ENCODE peak calls at places on chromosome 1, in five cellular contexts. N, E, L, T and G are unnamed samples.

GRCh38 chr1:184028854-184029623 is 8.5 kb downstream of the COLGALT2 start:
- DNase-seq in N (no peak), E (no peak), L (no peak), T (no peak), G (no peak)

GRCh38 chr1:233379869-233380438 is 52.4 kb downstream of the MAP3K21 start:
- DNase-seq in N (no peak), E (no peak), L (no peak), T (no peak), G (no peak)

GRCh38 chr1:33169290-33170055 is 12.4 kb downstream of the TRIM62 start:
- DNase-seq in N (no peak), E (peak), L (no peak), T (no peak), G (peak)

GRCh38 chr1:42658880-42659337 is 686 bp downstream of the PPIH start:
- DNase-seq in N (no peak), E (no peak), L (no peak), T (no peak), G (no peak)

GRCh38 chr1:11948822-11949458 is 14.4 kb downstream of the PLOD1 start:
- DNase-seq in N (peak), E (no peak), L (no peak), T (no peak), G (no peak)

GRCh38 chr1:76511226-76511625 is 356.1 kb upstream of the ST6GALNAC5 start:
- DNase-seq in N (peak), E (no peak), L (no peak), T (no peak), G (no peak)

GRCh38 chr1:206808615-206809014 is 36.3 kb upstream of the IL10 start:
- DNase-seq in N (peak), E (no peak), L (peak), T (no peak), G (peak)

GRCh38 chr1:165355977-165356811 is at the start of gene LMX1A:
- DNase-seq in N (peak), E (peak), L (no peak), T (no peak), G (no peak)

GRCh38 chr1:235093013-235093618 is 35.5 kb downstream of the TOMM20 start:
- DNase-seq in N (peak), E (peak), L (peak), T (peak), G (peak)

GRCh38 chr1:52402860-52403240 is 1.4 kb downstream of the ORC1 start:
- DNase-seq in N (no peak), E (no peak), L (no peak), T (no peak), G (no peak)

GRCh38 chr1:38138498-38139233 is 92.1 kb upstream of the POU3F1 start:
- DNase-seq in N (peak), E (peak), L (peak), T (peak), G (peak)